ENCODE peak calls at places on chromosomes 11 and 22, in eight cellular contexts. G, V, W, A, D, P, I and K are unnamed samples.

GRCh38 chr11:79244805-79245197 is 196.0 kb downstream of the TENM4 start:
- DNase-seq in G (no peak), V (no peak), W (no peak), A (no peak), D (peak; percentile 54), P (no peak), I (no peak), K (no peak)

GRCh38 chr11:43517518-43517917 is 158.8 kb downstream of the TTC17 start:
- DNase-seq in G (no peak), V (no peak), W (no peak), A (no peak), D (no peak), P (no peak), I (no peak), K (no peak)

GRCh38 chr11:9574556-9574805 is 1.0 kb downstream of the WEE1 start:
- DNase-seq in G (no peak), V (no peak), W (peak; percentile 28), A (peak; percentile 51), D (no peak), P (no peak), I (no peak), K (no peak)

GRCh38 chr11:80519591-80520258 is 1078.9 kb upstream of the TENM4 start:
- DNase-seq in G (no peak), V (no peak), W (no peak), A (no peak), D (peak; percentile 41), P (no peak), I (peak; percentile 30), K (no peak)

GRCh38 chr11:112793416-112793815 is 167.8 kb upstream of the NCAM1 start:
- DNase-seq in G (no peak), V (no peak), W (no peak), A (no peak), D (no peak), P (no peak), I (no peak), K (no peak)

GRCh38 chr11:33829430-33830141 is 55.3 kb upstream of the FBXO3 start:
- DNase-seq in G (no peak), V (peak; percentile 58), W (peak; percentile 73), A (peak; percentile 76), D (no peak), P (peak; percentile 83), I (peak; percentile 81), K (no peak)

GRCh38 chr11:70100283-70100610 is 22.1 kb downstream of the ANO1 start:
- DNase-seq in G (no peak), V (no peak), W (no peak), A (no peak), D (no peak), P (no peak), I (no peak), K (no peak)

GRCh38 chr11:45113807-45114206 is 32.6 kb upstream of the PRDM11 start:
- DNase-seq in G (no peak), V (no peak), W (no peak), A (no peak), D (no peak), P (no peak), I (no peak), K (no peak)

GRCh38 chr11:117220568-117220967 is 11.3 kb downstream of the PCSK7 start:
- DNase-seq in G (peak; percentile 94), V (peak; percentile 85), W (no peak), A (no peak), D (no peak), P (no peak), I (peak; percentile 42), K (peak; percentile 30)

GRCh38 chr11:117222991-117223740 is 8.7 kb downstream of the PCSK7 start:
- DNase-seq in G (peak; percentile 66), V (no peak), W (no peak), A (no peak), D (no peak), P (no peak), I (no peak), K (peak; percentile 12)

GRCh38 chr11:117220999-117221774 is 10.7 kb downstream of the PCSK7 start:
- DNase-seq in G (peak; percentile 93), V (peak; percentile 58), W (no peak), A (no peak), D (no peak), P (peak; percentile 60), I (peak; percentile 21), K (no peak)

GRCh38 chr11:117219995-117220394 is 11.9 kb downstream of the PCSK7 start:
- DNase-seq in G (peak; percentile 35), V (no peak), W (no peak), A (no peak), D (no peak), P (no peak), I (peak; percentile 15), K (no peak)

DNA sequence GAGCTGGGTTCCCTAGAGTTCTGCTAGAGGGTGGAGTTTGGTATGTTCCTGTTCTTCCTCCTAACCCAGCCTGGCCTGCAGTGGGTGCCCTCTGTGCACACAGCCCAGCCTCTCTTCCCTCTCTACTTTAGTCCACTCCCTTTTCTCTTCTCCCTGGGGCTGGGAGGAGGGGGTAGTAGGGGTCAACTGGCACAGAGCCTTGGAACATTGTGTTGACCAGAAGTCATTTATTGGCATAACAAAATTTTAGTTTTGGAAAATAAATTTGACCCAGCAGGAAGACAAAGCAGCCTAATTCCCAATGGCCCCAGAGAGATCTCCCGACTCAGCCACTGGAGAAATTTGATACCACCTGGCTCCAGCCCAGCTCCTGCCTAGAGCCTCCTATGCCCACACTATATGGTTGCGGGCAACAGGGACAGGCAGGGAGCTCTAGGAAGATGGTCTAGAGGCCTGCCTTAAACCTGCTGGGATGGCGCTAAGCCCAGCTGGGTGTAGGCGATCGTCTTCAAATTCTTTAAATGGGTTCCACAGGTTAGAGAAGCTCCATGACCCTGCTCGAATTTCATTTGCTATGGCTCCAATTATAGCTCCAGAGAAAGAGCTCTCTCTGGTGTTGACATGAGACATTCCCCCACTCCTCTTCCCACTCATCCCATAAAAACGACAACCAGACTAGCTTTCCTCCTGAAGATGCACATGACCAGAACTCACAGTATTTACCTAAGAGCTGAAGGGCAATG is 9.9 kb downstream of the PCSK7 start:
- DNase-seq in G (peak; percentile 92), V (peak; percentile 88), W (no peak), A (no peak), D (no peak), P (peak; percentile 85), I (peak; percentile 64), K (peak; percentile 27)
- H3K4me1 ChIP-seq in G (peaks cover 95% of the 10 kb centered on the region), V (peaks cover 68% of the 10 kb centered on the region), W (peaks cover 4% of the 10 kb centered on the region), A (peaks cover 7% of the 10 kb centered on the region), D (no peaks in the 10 kb centered on the region), P (peaks cover 32% of the 10 kb centered on the region), I (peaks cover 70% of the 10 kb centered on the region), K (no peaks in the 10 kb centered on the region)

GRCh38 chr22:19755145-19755710 is 5.3 kb upstream of the TBX1 start:
- DNase-seq in G (no peak), V (no peak), W (no peak), A (no peak), D (no peak), P (no peak), I (no peak), K (no peak)

GRCh38 chr22:19757985-19758895 is 2.3 kb upstream of the TBX1 start:
- DNase-seq in G (no peak), V (no peak), W (no peak), A (no peak), D (no peak), P (no peak), I (no peak), K (no peak)

GRCh38 chr22:19755722-19756287 is 4.8 kb upstream of the TBX1 start:
- DNase-seq in G (no peak), V (no peak), W (no peak), A (no peak), D (no peak), P (no peak), I (no peak), K (no peak)

GRCh38 chr22:19757140-19757984 is 3.2 kb upstream of the TBX1 start:
- DNase-seq in G (no peak), V (no peak), W (no peak), A (no peak), D (no peak), P (no peak), I (peak; percentile 14), K (no peak)

DNA sequence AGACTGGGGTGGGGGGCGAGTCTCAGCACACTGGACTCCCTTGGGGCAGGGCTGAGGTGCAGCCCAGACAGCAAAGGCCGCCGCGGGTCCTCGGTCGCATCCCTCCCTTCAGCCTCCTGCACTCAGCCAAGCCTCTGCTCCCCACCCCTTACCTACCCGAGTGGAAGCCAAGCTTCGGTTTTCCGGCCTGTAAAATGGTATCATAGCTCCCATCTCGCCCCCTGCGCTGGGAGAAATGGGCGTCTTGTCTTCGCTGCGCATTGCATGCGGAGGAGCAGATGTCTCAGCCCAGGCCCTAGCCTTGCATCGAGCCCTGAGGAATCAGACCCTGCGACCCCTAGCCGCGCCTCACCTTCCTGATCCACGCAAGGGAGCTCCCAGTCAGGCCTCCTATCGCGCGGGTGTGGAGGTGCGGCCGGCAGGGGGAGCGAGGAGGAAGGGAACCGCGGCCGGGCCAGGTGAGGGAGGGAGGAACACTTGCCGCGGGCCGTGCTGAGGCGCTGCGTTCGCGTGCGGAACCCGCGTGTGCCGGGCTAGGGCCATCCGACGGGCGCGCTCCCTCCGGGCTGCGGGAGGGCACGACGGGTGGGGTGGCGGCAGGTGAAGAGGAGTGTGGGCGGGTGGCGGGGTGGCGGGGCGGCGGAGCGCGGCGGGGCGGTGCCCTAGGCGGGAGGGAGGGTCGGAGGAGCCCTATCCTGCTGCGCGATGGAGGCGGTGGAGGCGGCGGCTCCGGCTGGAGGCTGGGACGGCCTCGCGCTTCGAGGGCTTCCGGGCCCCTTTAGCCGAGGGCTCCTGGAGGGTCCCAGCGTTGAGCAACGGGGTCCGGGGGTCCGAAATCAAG is 4.1 kb upstream of the TBX1 start:
- DNase-seq in G (no peak), V (no peak), W (peak; percentile 54), A (peak; percentile 26), D (no peak), P (no peak), I (peak; percentile 62), K (no peak)
- TF ChIP-seq CTCF in G (peak; percentile 27), V (peak; percentile 37), W (peak; percentile 37), A (peak; percentile 56), D (peak; percentile 74), P (peak; percentile 18), I (peak; percentile 16), K (peak; percentile 81)

GRCh38 chr11:122751298-122752070 is 86.8 kb upstream of the CRTAM start:
- DNase-seq in G (peak; percentile 21), V (no peak), W (no peak), A (no peak), D (no peak), P (peak; percentile 57), I (no peak), K (no peak)
- H3K4me1 ChIP-seq in G (peaks cover 29% of the 10 kb centered on the region), V (no peaks in the 10 kb centered on the region), W (peaks cover 13% of the 10 kb centered on the region), A (peaks cover 31% of the 10 kb centered on the region), D (peaks cover 10% of the 10 kb centered on the region), P (peaks cover 14% of the 10 kb centered on the region), I (no peaks in the 10 kb centered on the region), K (peaks cover 3% of the 10 kb centered on the region)

DNA sequence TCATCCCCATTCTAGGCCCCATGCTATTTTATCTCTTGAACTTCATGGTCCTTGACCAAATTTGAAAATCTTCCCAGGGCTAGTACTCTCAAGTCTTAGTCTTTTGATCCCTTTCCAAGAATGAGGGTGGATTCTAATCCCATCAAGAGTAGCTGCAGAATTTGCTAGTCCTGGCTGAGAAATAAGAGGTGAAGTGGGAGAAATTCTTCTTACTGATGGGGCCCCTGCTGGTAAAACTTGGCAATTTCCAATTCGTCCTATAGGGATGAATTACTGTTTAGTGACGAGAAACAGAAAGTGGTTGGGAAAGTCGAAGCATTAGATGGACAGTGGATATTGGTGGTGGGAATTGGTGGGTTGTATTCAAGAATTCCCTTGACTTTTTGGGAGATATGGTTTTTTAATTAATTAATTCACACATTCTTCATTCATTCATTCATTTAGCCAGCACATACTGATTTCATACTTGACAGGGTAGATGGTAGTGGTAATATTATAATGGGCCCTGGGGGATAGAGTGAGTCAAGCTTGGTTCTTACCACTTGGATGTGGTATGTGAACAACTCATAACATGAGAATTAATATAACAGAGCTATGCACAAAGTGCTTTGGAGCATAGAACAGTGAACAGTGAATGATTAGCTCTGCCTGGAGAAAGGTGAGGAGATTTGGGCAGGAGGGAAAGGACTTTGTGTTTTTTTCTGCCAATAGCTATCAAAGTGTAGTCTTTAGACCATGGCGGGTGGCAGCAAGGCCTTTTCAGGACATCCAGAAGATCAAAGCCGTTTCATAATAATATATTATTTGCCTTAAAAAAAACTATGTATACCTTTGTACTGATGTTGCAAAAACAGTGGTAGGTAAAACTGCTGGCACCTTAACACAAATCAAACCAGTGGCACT is 103.8 kb downstream of the STIM1 start:
- DNase-seq in G (no peak), V (no peak), W (peak; percentile 54), A (no peak), D (peak; percentile 66), P (peak; percentile 33), I (peak; percentile 24), K (no peak)
- TF ChIP-seq CTCF in G (no peak), V (no peak), W (peak; percentile 34), A (no peak), D (peak; percentile 57), P (no peak), I (no peak), K (peak; percentile 23)